ENCODE peak calls at places on chromosomes 5 and 9, in six cellular contexts. K, L, B, N, A and T are unnamed samples. For H4K20me1 and H3K27me3, the result is how much of the 10 kb centered on the place peaks cover.

GRCh38 chr9:98326402-98327248 is 71.2 kb upstream of the TBC1D2 start:
- DNase-seq in K (peak), L (no peak), B (peak), N (no peak), A (no peak), T (peak)

GRCh38 chr5:9042241-9042640 is 503.6 kb downstream of the SEMA5A start:
- DNase-seq in K (no peak), L (no peak), B (no peak), N (no peak), A (no peak), T (no peak)

GRCh38 chr9:15373881-15374280 is 48.8 kb upstream of the SNAPC3 start:
- DNase-seq in K (peak), L (no peak), B (peak), N (no peak), A (no peak), T (no peak)

GRCh38 chr5:88245241-88245892 is 23.3 kb downstream of the TMEM161B start:
- DNase-seq in K (no peak), L (no peak), B (no peak), N (no peak), A (no peak), T (no peak)

GRCh38 chr5:159459951-159460538 is 129.8 kb upstream of the IL12B start:
- DNase-seq in K (peak), L (no peak), B (peak), N (no peak), A (no peak), T (peak)

GRCh38 chr5:135263022-135263668 is 135.9 kb downstream of the MACROH2A1 start:
- DNase-seq in K (no peak), L (no peak), B (no peak), N (no peak), A (no peak), T (no peak)

GRCh38 chr5:145778144-145778900 is 56.8 kb downstream of the PRELID2 start:
- DNase-seq in K (no peak), L (no peak), B (no peak), N (no peak), A (no peak), T (no peak)

GRCh38 chr5:156505101-156505500 is 178.1 kb downstream of the SGCD start:
- DNase-seq in K (no peak), L (no peak), B (no peak), N (no peak), A (no peak), T (no peak)

GRCh38 chr5:110752953-110753352 is 14.1 kb downstream of the SLC25A46 start:
- DNase-seq in K (no peak), L (no peak), B (no peak), N (no peak), A (no peak), T (no peak)

GRCh38 chr9:81028504-81028903 is 660.8 kb downstream of the TLE1 start:
- DNase-seq in K (peak), L (no peak), B (peak), N (peak), A (no peak), T (peak)

GRCh38 chr5:148085934-148086333 is 22.2 kb downstream of the SPINK5 start:
- DNase-seq in K (peak), L (no peak), B (no peak), N (no peak), A (no peak), T (peak)
- H3K4me3 ChIP-seq in K (no peak), L (no peak), B (no peak), N (no peak), A (no peak), T (no peak)

GRCh38 chr9:125633116-125633743 is 73.8 kb downstream of the MAPKAP1 start:
- DNase-seq in K (no peak), L (no peak), B (no peak), N (no peak), A (no peak), T (peak)

GRCh38 chr9:125632321-125633115 is 74.5 kb downstream of the MAPKAP1 start:
- DNase-seq in K (peak), L (no peak), B (no peak), N (peak), A (peak), T (peak)

GRCh38 chr9:125631391-125632085 is 75.5 kb downstream of the MAPKAP1 start:
- DNase-seq in K (peak), L (peak), B (peak), N (peak), A (peak), T (peak)

GRCh38 chr9:125629451-125629850 is 77.6 kb downstream of the MAPKAP1 start:
- DNase-seq in K (no peak), L (no peak), B (no peak), N (no peak), A (no peak), T (no peak)

DNA sequence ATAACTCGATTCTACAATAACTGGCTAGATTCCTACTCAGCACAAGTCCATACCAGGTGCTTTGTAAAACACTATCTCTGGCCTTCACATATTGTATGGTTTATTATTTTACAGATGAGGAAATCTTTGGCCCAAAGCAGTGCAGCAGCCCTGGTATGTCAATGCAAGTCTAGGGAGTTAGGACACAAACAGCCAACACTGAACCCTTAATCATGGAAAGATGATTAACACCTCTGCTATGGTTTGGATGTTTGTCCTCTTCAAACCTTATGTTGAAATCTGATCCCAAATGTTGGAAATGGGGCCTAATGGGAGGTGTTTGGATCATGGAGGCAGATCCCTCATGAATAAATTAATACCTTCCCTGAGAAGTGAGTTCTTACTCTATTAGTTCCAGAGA is 76.6 kb downstream of the MAPKAP1 start:
- DNase-seq in K (no peak), L (no peak), B (no peak), N (no peak), A (no peak), T (peak)
- H4K20me1 ChIP-seq in K (half or more), L (under half), B (under half), N (under half), A (under half), T (under half)

DNA sequence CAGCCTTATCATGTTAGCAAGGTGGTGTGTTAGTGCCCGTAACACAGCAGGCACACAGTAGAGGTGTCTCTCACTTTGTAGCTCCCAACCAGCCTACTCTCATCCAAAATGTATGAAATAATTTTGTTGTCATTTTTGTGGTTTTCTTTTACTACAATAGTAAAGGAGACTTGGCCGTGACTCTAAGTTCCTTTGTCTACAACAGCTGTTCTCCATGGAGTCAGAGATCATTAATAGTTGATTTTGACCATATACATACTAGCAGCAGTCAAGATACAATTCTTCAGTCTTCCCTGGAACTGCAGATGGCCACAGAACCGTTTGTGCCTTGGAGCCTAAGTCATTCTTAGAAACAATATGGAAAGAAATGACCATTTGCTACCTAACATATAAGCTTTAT is 567.1 kb downstream of the TLR4 start:
- DNase-seq in K (no peak), L (no peak), B (no peak), N (no peak), A (no peak), T (no peak)
- H3K27me3 ChIP-seq in K (under half), L (under half), B (under half), N (under half), A (under half), T (under half)

GRCh38 chr5:36153727-36154126 is 1.8 kb downstream of the SKP2 start:
- DNase-seq in K (no peak), L (no peak), B (no peak), N (no peak), A (no peak), T (no peak)
- H3K4me3 ChIP-seq in K (peak), L (no peak), B (peak), N (no peak), A (no peak), T (peak)

GRCh38 chr9:125297917-125298316 is 36.3 kb downstream of the GAPVD1 start:
- DNase-seq in K (no peak), L (no peak), B (no peak), N (no peak), A (no peak), T (no peak)

GRCh38 chr9:125293134-125293533 is 31.5 kb downstream of the GAPVD1 start:
- DNase-seq in K (no peak), L (no peak), B (no peak), N (no peak), A (no peak), T (no peak)

GRCh38 chr9:125296843-125297372 is 35.3 kb downstream of the GAPVD1 start:
- DNase-seq in K (no peak), L (no peak), B (no peak), N (no peak), A (no peak), T (no peak)

DNA sequence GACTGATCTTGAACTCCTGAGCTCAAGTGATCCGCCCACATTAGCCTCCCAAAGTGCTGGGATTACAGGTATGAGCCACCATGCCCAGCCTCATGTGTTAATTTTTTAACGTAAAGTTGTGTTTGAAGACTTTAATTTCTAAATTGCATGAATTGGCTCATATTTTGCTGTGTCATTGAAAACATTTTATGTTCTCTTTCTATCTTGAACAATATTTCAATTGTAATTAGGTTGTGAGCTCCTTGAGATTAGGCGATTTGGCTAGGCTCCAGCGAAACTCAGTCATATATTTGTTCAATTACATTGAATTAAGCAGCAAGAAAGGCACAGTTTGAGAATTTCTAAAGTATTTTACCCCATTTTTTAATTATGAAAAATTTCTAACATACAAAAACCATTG is 34.0 kb downstream of the GAPVD1 start:
- DNase-seq in K (no peak), L (no peak), B (no peak), N (no peak), A (no peak), T (no peak)
- H4K20me1 ChIP-seq in K (under half), L (under half), B (under half), N (under half), A (under half), T (under half)

GRCh38 chr9:136131629-136132499 is 13.2 kb upstream of the TMEM250 start:
- DNase-seq in K (no peak), L (no peak), B (no peak), N (no peak), A (no peak), T (no peak)
- H3K27me3 ChIP-seq in K (half or more), L (half or more), B (half or more), N (under half), A (half or more), T (half or more)